ENCODE peak calls at places on chromosomes 6 and 20, in six cellular contexts. W is brain microvascular endothelial cell; A is cardiac muscle cell; T is uterus; V is keratinocyte; I is CD4-positive, alpha-beta T cell. X is an unnamed sample.

GRCh38 chr6:27547157-27548075 is 74.5 kb upstream of the ZNF184 start:
- DNase-seq in V (no peak), A (peak), W (peak), I (no peak), T (no peak), X (no peak)

GRCh38 chr20:37411408-37412306 is 65.7 kb downstream of the SRC start:
- DNase-seq in I (no peak), V (no peak), T (no peak), A (peak), W (no peak), X (no peak)

GRCh38 chr6:99846021-99846420 is 148.0 kb downstream of the MCHR2 start:
- DNase-seq in W (no peak), A (no peak), I (no peak), V (no peak), T (no peak), X (no peak)

GRCh38 chr6:15553736-15554294 is 109.0 kb downstream of the DTNBP1 start:
- DNase-seq in T (no peak), W (no peak), I (no peak), V (no peak), A (no peak), X (no peak)

GRCh38 chr6:39197521-39198500 is 31.5 kb downstream of the KCNK5 start:
- DNase-seq in I (no peak), T (no peak), A (no peak), W (no peak), V (no peak), X (no peak)

GRCh38 chr6:146543211-146543939 is at the start of gene RAB32:
- DNase-seq in T (peak), V (no peak), A (peak), W (peak), I (no peak), X (no peak)

GRCh38 chr6:15546591-15546990 is 116.2 kb downstream of the DTNBP1 start:
- DNase-seq in I (no peak), W (no peak), V (no peak), T (no peak), A (no peak), X (no peak)

GRCh38 chr6:31438222-31438621 is 34.8 kb downstream of the MICA start:
- DNase-seq in V (no peak), A (no peak), I (no peak), T (no peak), W (no peak), X (no peak)

GRCh38 chr6:15205321-15205720 is 40.5 kb upstream of the JARID2 start:
- DNase-seq in I (no peak), W (no peak), A (no peak), V (no peak), T (no peak), X (no peak)

GRCh38 chr6:159682265-159682664 is 10.8 kb downstream of the SOD2 start:
- DNase-seq in V (no peak), T (no peak), W (no peak), I (no peak), A (no peak), X (no peak)

GRCh38 chr20:41879151-41879550 is 261.0 kb upstream of the CHD6 start:
- DNase-seq in T (no peak), W (no peak), A (no peak), V (no peak), I (no peak), X (no peak)
- H3K27ac ChIP-seq in T (no peak), W (no peak), A (no peak), V (no peak), I (no peak), X (no peak)

DNA sequence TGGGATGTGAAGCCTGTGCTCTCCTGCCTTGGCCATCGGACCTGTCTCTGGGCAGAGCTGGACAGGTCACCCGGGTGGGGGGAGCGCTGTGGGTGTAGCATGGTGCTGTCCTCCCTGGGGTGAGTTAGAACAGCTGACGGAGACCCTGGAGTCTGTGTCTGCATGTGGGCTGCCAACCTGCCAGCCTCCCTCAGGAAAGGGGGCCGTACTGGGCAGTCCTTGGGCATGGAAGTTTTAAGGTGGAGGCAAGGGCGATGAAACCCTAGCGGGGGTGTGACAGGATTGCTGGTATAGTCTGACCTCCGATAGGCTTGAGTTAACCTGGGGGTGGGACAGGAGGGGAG is 2.4 kb downstream of the SOX18 start:
- DNase-seq in V (no peak), I (no peak), W (no peak), A (no peak), T (no peak), X (no peak)
- H3K27ac ChIP-seq in V (no peak), I (no peak), W (no peak), A (no peak), T (no peak), X (no peak)

GRCh38 chr20:53693265-53693871 is 99.7 kb upstream of the ZNF217 start:
- DNase-seq in A (no peak), I (no peak), W (no peak), V (no peak), T (no peak), X (no peak)

GRCh38 chr20:53688085-53688484 is 94.4 kb upstream of the ZNF217 start:
- DNase-seq in W (no peak), T (no peak), V (no peak), A (no peak), I (no peak), X (no peak)

GRCh38 chr20:53692465-53693067 is 98.9 kb upstream of the ZNF217 start:
- DNase-seq in T (peak), V (no peak), I (no peak), A (peak), W (peak), X (no peak)

GRCh38 chr20:53691060-53691810 is 97.6 kb upstream of the ZNF217 start:
- DNase-seq in A (no peak), W (no peak), V (peak), T (no peak), I (no peak), X (no peak)

DNA sequence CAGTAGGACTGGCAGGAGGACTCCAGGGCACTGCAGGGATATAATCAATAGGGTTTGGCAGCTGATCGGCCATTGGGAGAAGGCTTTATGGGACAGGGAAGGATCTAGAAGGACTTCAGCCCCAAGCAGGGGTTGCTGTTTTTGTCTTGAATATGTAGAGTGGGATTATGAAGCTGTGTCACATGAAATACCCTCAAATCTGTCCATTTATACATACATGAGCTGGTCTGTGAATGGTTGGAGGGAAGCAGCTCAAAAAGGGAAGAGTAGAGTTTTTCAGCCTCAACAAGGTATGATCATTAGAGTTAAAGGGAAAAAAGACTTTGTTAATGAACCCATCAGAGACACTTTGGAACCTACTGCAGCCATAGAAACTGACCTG is 98.2 kb upstream of the ZNF217 start:
- DNase-seq in W (no peak), V (no peak), T (no peak), A (no peak), I (no peak), X (no peak)
- H3K27ac ChIP-seq in W (no peak), V (no peak), T (no peak), A (no peak), I (no peak), X (no peak)

DNA sequence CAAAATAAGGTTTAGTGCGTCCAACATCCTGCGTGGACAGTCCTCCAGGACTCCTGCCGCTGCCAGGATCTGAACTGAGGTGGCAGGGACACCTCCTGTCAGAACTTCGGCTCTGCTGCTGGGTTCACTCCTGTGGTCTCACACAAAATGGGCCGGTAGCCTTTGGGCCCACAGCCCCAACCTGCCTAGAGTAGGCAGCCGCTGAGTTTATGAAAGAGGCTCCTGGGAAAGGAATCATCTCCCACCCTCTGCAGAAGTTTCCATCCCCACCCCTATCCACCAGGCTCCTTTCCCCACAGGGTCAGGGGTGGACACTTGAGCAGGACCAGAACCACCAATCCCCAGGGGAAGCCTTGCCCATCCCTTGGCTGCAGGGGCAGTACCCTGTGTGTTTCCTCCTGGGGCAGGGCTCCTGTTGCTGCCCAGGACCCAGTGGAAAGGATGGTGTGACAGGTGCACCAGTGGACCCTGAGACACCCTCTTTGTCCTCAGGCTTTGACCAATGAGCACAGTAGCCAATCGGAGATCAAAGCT is 2.1 kb upstream of the ABHD16B start:
- DNase-seq in T (no peak), W (no peak), I (no peak), A (no peak), V (no peak), X (no peak)
- H3K27ac ChIP-seq in T (peak), W (no peak), I (peak), A (peak), V (no peak), X (peak)

DNA sequence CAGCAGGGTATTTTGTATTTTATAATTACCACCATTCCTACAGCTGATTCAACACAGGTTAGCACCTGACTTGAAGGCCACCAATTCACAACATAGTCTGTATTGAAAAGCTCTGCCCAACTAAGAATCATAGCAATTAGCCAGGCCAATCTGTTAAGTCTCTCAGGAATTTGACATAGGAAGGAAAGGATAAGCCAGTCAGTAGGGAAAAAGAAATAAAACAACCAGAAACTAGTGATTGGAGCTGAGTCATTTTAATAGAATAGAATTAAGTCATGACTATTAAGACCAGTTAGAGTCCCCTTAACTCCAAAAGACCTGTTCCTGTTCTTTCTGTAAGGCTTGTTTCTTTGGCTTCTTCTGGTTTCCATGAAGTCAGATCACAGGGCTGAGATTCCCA is 8.1 kb downstream of the RANBP9 start:
- DNase-seq in I (no peak), V (no peak), T (no peak), W (no peak), A (no peak), X (no peak)
- H3K27ac ChIP-seq in I (no peak), V (no peak), T (no peak), W (no peak), A (no peak), X (no peak)

DNA sequence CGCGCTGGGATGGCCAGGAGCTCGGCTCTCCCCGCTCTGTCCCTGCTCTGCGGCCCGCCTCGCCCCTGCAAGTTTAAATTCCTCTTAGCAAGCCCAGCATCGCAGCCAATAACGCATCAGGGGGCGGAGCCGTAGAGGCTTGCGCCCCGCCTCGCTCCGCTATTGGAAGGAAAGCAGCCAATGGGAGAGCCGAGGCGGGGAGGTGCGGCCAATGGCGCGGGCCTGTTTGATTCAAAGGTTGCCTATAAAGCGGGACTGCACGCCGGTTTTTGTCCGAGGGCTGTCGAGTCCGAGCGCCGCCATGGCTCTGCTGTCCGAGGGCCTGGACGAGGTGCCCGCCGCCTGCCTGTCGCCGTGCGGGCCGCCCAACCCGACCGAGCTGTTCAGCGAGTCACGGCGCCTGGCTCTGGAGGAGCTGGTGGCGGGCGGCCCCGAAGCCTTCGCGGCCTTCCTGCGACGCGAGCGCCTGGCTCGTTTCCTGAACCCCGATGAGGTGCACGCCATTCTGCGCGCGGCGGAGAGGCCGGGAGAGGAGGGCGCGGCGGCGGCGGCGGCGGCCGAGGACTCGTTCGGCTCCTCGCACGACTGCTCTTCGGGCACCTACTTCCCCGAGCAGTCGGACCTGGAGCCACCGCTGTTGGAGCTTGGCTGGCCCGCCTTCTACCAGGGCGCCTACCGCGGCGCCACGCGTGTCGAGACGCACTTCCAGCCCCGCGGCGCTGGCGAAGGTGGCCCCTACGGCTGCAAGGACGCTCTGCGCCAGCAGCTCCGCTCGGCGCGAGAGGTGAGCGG is at the start of gene FAM83D:
- DNase-seq in W (peak), A (peak), I (peak), V (peak), T (peak), X (peak)
- H3K27ac ChIP-seq in W (no peak), A (peak), I (peak), V (peak), T (no peak), X (peak)

X was measured in CD8-positive, alpha-beta T cell.